ENCODE peak calls at places on chromosome 18, in ten cellular contexts. L is uterus; D is glutamatergic neuron; I is H9; Y is brain microvascular endothelial cell; H is fibroblast of pulmonary artery; E is right atrium auricular region; F is cardiac muscle cell; V is HCT116; X is CD8-positive, alpha-beta T cell. B is an unnamed sample.

GRCh38 chr18:70576281-70577022 is 287.6 kb downstream of the SOCS6 start:
- DNase-seq in X (no peak), V (no peak), E (no peak), D (no peak), F (no peak), Y (no peak), L (no peak), H (no peak), I (no peak), B (no peak)

GRCh38 chr18:55779711-55780590 is 192.0 kb upstream of the TCF4 start:
- DNase-seq in E (no peak), X (no peak), Y (no peak), D (peak; percentile 74), V (no peak), H (peak; percentile 54), F (peak; percentile 63), L (peak; percentile 47), I (peak; percentile 60), B (no peak)

GRCh38 chr18:70339915-70340314 is 51.1 kb downstream of the SOCS6 start:
- DNase-seq in I (no peak), V (no peak), X (no peak), L (no peak), H (no peak), D (no peak), Y (no peak), F (no peak), E (no peak), B (no peak)

GRCh38 chr18:57581301-57581934 is 5.1 kb downstream of the FECH start:
- DNase-seq in V (no peak), X (no peak), H (no peak), Y (no peak), E (no peak), I (no peak), F (no peak), D (no peak), L (no peak), B (no peak)

GRCh38 chr18:4058179-4058578 is 396.9 kb downstream of the DLGAP1 start:
- DNase-seq in H (no peak), I (no peak), X (no peak), E (no peak), Y (no peak), F (no peak), D (no peak), V (no peak), L (no peak), B (no peak)

GRCh38 chr18:49844903-49845302 is 31.6 kb upstream of the ACAA2 start:
- DNase-seq in F (no peak), L (no peak), E (no peak), I (no peak), H (no peak), V (no peak), D (no peak), Y (no peak), X (no peak), B (no peak)

GRCh38 chr18:26746284-26747130 is 119.0 kb downstream of the AQP4 start:
- DNase-seq in E (no peak), F (no peak), H (peak; percentile 29), I (no peak), L (no peak), Y (no peak), D (no peak), X (no peak), V (no peak), B (no peak)

GRCh38 chr18:58231930-58232329 is 187.9 kb downstream of the NEDD4L start:
- DNase-seq in I (no peak), X (no peak), L (no peak), D (no peak), E (no peak), F (no peak), V (no peak), H (no peak), Y (no peak), B (no peak)

GRCh38 chr18:69447886-69448285 is 47.2 kb downstream of the DOK6 start:
- DNase-seq in L (no peak), V (no peak), F (no peak), H (no peak), E (no peak), Y (no peak), D (no peak), I (no peak), X (no peak), B (no peak)

GRCh38 chr18:32213693-32214092 is 23.9 kb downstream of the MEP1B start:
- DNase-seq in L (no peak), V (no peak), E (no peak), I (no peak), D (no peak), Y (no peak), F (no peak), H (no peak), X (no peak), B (no peak)

GRCh38 chr18:78981652-78981955 is 2.0 kb downstream of the SALL3 start:
- DNase-seq in E (no peak), D (no peak), Y (no peak), V (no peak), I (no peak), F (no peak), L (no peak), H (no peak), X (no peak), B (no peak)

GRCh38 chr18:59516356-59517155 is 157.5 kb upstream of the LMAN1 start:
- DNase-seq in X (no peak), F (peak; percentile 80), E (peak; percentile 79), Y (peak; percentile 90), I (no peak), V (no peak), L (peak; percentile 69), H (peak; percentile 90), D (no peak), B (no peak)

GRCh38 chr18:8858888-8859511 is 153.6 kb downstream of the MTCL1 start:
- DNase-seq in X (no peak), F (no peak), Y (peak; percentile 94), D (no peak), I (no peak), L (no peak), E (no peak), V (no peak), H (peak; percentile 98), B (no peak)

GRCh38 chr18:56221195-56222065 is 417.0 kb downstream of the TXNL1 start:
- DNase-seq in X (no peak), E (no peak), F (no peak), L (no peak), Y (no peak), I (no peak), V (no peak), D (no peak), H (no peak), B (no peak)

GRCh38 chr18:75378674-75379315 is 48.7 kb downstream of the SMIM21 start:
- DNase-seq in L (no peak), X (no peak), F (peak; percentile 13), D (no peak), H (no peak), E (peak; percentile 11), Y (no peak), I (no peak), V (no peak), B (no peak)
- TF ChIP-seq CTCF in L (no peak), X (no peak), F (no peak), D (no peak), H (no peak), E (no peak), Y (no peak), I (no peak), V (no peak), B (no peak)

DNA sequence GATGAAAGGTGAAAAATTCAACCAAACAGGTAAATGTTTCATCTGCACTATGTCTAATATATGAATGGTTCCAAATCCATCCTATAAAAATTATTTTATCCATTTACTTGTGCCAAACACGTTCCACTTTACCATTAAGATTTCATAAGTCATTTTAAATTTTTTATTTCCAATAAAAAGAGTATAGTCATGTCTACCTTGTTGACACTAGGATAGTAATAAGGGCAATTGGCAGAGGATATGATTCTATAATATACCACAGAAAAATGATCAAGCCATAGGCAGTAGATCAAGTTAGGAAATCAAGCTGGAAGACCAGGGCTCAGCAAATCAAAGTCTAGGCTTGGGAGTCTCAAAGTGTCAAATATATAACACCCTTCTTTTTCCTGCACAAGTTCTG is 384.3 kb downstream of the METTL4 start:
- DNase-seq in H (no peak), F (no peak), E (no peak), V (no peak), I (no peak), D (no peak), X (no peak), Y (no peak), L (no peak), B (no peak)
- TF ChIP-seq CTCF in H (no peak), F (no peak), E (no peak), V (no peak), I (no peak), D (no peak), X (no peak), Y (no peak), L (no peak), B (no peak)

DNA sequence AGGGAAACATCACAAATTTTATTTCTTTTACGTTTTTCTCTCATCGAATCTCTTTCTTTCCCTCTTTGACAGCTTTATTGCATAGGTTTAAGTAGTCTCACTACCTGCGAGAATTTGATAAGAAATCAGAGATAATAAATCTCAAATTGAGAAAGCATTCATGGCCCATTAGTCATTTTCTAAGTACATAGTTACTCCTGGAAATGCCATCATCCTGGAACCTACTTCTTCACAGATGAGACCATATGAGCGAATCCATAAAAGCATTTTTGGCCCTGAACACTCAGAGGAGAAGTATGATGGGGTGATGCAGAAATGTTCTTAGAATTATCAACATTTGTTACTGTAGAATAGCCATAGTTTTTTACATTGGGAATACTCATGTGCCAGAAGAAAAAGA is 138.0 kb upstream of the ARHGAP28 start:
- DNase-seq in I (no peak), V (no peak), E (no peak), X (no peak), Y (peak; percentile 40), F (no peak), H (no peak), D (no peak), L (no peak), B (no peak)
- TF ChIP-seq CTCF in I (no peak), V (no peak), E (no peak), X (no peak), Y (no peak), F (no peak), H (no peak), D (no peak), L (no peak), B (no peak)

DNA sequence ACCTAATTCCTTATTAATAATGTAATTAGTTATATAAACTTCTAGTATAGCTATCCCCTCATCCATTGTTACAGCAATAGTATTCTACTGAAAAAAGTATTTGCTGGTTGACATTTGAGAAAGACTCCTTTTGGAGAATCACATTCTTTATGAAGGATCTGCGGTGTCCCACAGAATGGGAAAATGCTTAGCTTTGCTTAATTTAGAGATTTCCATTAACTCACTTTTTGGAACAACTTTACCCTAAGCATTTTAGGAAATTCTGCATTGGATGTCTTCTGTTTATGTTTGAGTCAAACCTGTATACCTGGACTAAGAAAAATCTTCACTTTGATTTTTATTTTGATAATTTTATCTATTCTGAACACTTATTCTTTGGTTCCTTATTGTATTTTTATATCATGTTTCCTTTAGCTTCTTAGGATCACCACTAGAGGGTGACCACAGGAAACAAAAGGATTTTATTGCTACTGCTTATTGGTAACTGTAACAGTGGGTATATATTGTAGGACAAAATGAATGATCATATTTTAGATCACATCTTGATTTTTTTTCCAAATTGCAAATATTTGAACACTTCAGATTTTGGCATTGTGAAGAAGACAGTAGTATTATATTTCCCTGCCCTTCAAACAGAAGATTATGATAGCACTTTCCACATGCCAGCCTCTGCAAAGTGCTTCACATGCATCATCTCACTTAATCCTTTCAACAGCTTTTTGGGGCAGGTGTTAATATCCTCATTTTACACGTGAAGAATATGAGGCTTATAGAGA is 79.6 kb downstream of the MIB1 start:
- DNase-seq in L (no peak), D (no peak), Y (no peak), I (no peak), V (peak; percentile 7), F (peak; percentile 38), H (peak; percentile 51), E (no peak), X (no peak), B (no peak)
- TF ChIP-seq CTCF in L (peak; percentile 19), D (peak; percentile 67), Y (peak; percentile 53), I (peak; percentile 72), V (peak; percentile 56), F (peak; percentile 68), H (peak; percentile 74), E (peak; percentile 68), X (no peak), B (peak; percentile 66)